ENCODE peak calls at places on chromosomes 1 and 21, in six cellular contexts. One of them, this sample, is unnamed.

GRCh38 chr21:37917612-37918011 is 1.4 kb upstream of the KCNJ6 start:
- DNase-seq in fibroblast of lung: peak
- DNase-seq in mucosa of descending colon: no peak
- DNase-seq in NB4: no peak
- DNase-seq in fibroblast of mammary gland: peak
- DNase-seq in IMR-90: peak
- DNase-seq in this sample: no peak

GRCh38 chr1:203408485-203409229 is 57.7 kb upstream of the FMOD start:
- DNase-seq in fibroblast of lung: peak
- DNase-seq in mucosa of descending colon: peak
- DNase-seq in NB4: no peak
- DNase-seq in fibroblast of mammary gland: peak
- DNase-seq in IMR-90: peak
- DNase-seq in this sample: no peak

GRCh38 chr1:190172636-190173410 is 304.8 kb downstream of the BRINP3 start:
- DNase-seq in fibroblast of lung: peak
- DNase-seq in mucosa of descending colon: no peak
- DNase-seq in NB4: no peak
- DNase-seq in fibroblast of mammary gland: no peak
- DNase-seq in IMR-90: peak
- DNase-seq in this sample: no peak

GRCh38 chr1:33143698-33144097 is 38.1 kb downstream of the TRIM62 start:
- DNase-seq in fibroblast of lung: peak
- DNase-seq in mucosa of descending colon: no peak
- DNase-seq in NB4: peak
- DNase-seq in fibroblast of mammary gland: peak
- DNase-seq in IMR-90: peak
- DNase-seq in this sample: no peak

GRCh38 chr1:12275370-12275769 is 45.5 kb downstream of the VPS13D start:
- DNase-seq in fibroblast of lung: no peak
- DNase-seq in mucosa of descending colon: peak
- DNase-seq in NB4: peak
- DNase-seq in fibroblast of mammary gland: peak
- DNase-seq in IMR-90: no peak
- DNase-seq in this sample: no peak

GRCh38 chr1:1924378-1924777 is 5.3 kb upstream of the TMEM52 start:
- DNase-seq in fibroblast of lung: no peak
- DNase-seq in mucosa of descending colon: no peak
- DNase-seq in NB4: no peak
- DNase-seq in fibroblast of mammary gland: no peak
- DNase-seq in IMR-90: no peak
- DNase-seq in this sample: no peak

GRCh38 chr1:198340139-198340538 is 183.3 kb downstream of the NEK7 start:
- DNase-seq in fibroblast of lung: no peak
- DNase-seq in mucosa of descending colon: no peak
- DNase-seq in NB4: peak
- DNase-seq in fibroblast of mammary gland: no peak
- DNase-seq in IMR-90: no peak
- DNase-seq in this sample: no peak

GRCh38 chr21:27346041-27346448 is 379.2 kb upstream of the ADAMTS5 start:
- DNase-seq in fibroblast of lung: peak
- DNase-seq in mucosa of descending colon: no peak
- DNase-seq in NB4: no peak
- DNase-seq in fibroblast of mammary gland: peak
- DNase-seq in IMR-90: peak
- DNase-seq in this sample: no peak

GRCh38 chr1:54460861-54461382 is 54.7 kb upstream of the SSBP3 start:
- DNase-seq in fibroblast of lung: no peak
- DNase-seq in mucosa of descending colon: no peak
- DNase-seq in NB4: peak
- DNase-seq in fibroblast of mammary gland: no peak
- DNase-seq in IMR-90: no peak
- DNase-seq in this sample: no peak

GRCh38 chr1:198888379-198888778 is 249.5 kb downstream of the PTPRC start:
- DNase-seq in fibroblast of lung: peak
- DNase-seq in mucosa of descending colon: no peak
- DNase-seq in NB4: no peak
- DNase-seq in fibroblast of mammary gland: no peak
- DNase-seq in IMR-90: no peak
- DNase-seq in this sample: no peak

GRCh38 chr21:33036430-33037162 is 10.9 kb downstream of the OLIG2 start:
- DNase-seq in fibroblast of lung: peak
- DNase-seq in mucosa of descending colon: no peak
- DNase-seq in NB4: peak
- DNase-seq in fibroblast of mammary gland: peak
- DNase-seq in IMR-90: peak
- DNase-seq in this sample: no peak

GRCh38 chr1:77513839-77514763 is 168.4 kb downstream of the ZZZ3 start:
- DNase-seq in fibroblast of lung: peak
- DNase-seq in mucosa of descending colon: no peak
- DNase-seq in NB4: no peak
- DNase-seq in fibroblast of mammary gland: peak
- DNase-seq in IMR-90: peak
- DNase-seq in this sample: no peak

GRCh38 chr1:19484793-19485361 is 462 bp downstream of the CAPZB start:
- DNase-seq in fibroblast of lung: no peak
- DNase-seq in mucosa of descending colon: no peak
- DNase-seq in NB4: peak
- DNase-seq in fibroblast of mammary gland: no peak
- DNase-seq in IMR-90: no peak
- DNase-seq in this sample: no peak
- TF ChIP-seq CTCF in fibroblast of lung: no peak
- TF ChIP-seq CTCF in mucosa of descending colon: no peak
- TF ChIP-seq CTCF in NB4: no peak
- TF ChIP-seq CTCF in fibroblast of mammary gland: no peak
- TF ChIP-seq CTCF in IMR-90: no peak
- TF ChIP-seq CTCF in this sample: no peak

GRCh38 chr1:209743145-209743482 is 12.7 kb upstream of the TRAF3IP3 start:
- DNase-seq in fibroblast of lung: peak
- DNase-seq in mucosa of descending colon: no peak
- DNase-seq in NB4: no peak
- DNase-seq in fibroblast of mammary gland: peak
- DNase-seq in IMR-90: peak
- DNase-seq in this sample: no peak

GRCh38 chr1:209747580-209748262 is 8.1 kb upstream of the TRAF3IP3 start:
- DNase-seq in fibroblast of lung: peak
- DNase-seq in mucosa of descending colon: peak
- DNase-seq in NB4: peak
- DNase-seq in fibroblast of mammary gland: peak
- DNase-seq in IMR-90: peak
- DNase-seq in this sample: peak

GRCh38 chr1:209748620-209749019 is 7.2 kb upstream of the TRAF3IP3 start:
- DNase-seq in fibroblast of lung: no peak
- DNase-seq in mucosa of descending colon: no peak
- DNase-seq in NB4: peak
- DNase-seq in fibroblast of mammary gland: no peak
- DNase-seq in IMR-90: no peak
- DNase-seq in this sample: no peak

GRCh38 chr1:209749660-209750059 is 6.2 kb upstream of the TRAF3IP3 start:
- DNase-seq in fibroblast of lung: no peak
- DNase-seq in mucosa of descending colon: no peak
- DNase-seq in NB4: no peak
- DNase-seq in fibroblast of mammary gland: no peak
- DNase-seq in IMR-90: no peak
- DNase-seq in this sample: no peak

GRCh38 chr1:209746469-209747269 is 9.2 kb upstream of the TRAF3IP3 start:
- DNase-seq in fibroblast of lung: no peak
- DNase-seq in mucosa of descending colon: no peak
- DNase-seq in NB4: no peak
- DNase-seq in fibroblast of mammary gland: peak
- DNase-seq in IMR-90: no peak
- DNase-seq in this sample: peak
- H3K4me3 ChIP-seq in fibroblast of lung: no peak
- H3K4me3 ChIP-seq in mucosa of descending colon: no peak
- H3K4me3 ChIP-seq in NB4: no peak
- H3K4me3 ChIP-seq in fibroblast of mammary gland: no peak
- H3K4me3 ChIP-seq in IMR-90: no peak
- H3K4me3 ChIP-seq in this sample: no peak

DNA sequence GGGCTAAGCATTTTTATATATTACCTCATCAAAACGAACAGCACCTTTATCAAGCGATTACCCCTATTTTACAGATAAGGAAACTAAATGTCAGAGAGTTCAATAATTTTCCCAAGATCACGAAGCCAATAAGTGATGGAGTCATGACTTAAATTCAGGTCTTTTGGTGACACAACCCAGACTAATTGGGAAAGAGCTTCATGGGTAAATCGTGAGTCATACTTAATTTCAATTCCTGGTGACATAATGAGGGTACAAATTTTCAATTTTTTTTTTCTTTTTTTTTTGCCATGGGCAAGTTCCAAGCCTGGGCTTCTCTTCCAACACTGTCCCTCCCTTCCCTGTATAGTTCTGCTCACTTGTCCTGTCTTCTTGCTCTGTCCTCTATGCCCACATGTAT is 30.1 kb upstream of the IL10 start:
- DNase-seq in fibroblast of lung: no peak
- DNase-seq in mucosa of descending colon: no peak
- DNase-seq in NB4: peak
- DNase-seq in fibroblast of mammary gland: peak
- DNase-seq in IMR-90: no peak
- DNase-seq in this sample: no peak
- TF ChIP-seq CTCF in fibroblast of lung: no peak
- TF ChIP-seq CTCF in mucosa of descending colon: no peak
- TF ChIP-seq CTCF in NB4: no peak
- TF ChIP-seq CTCF in fibroblast of mammary gland: no peak
- TF ChIP-seq CTCF in IMR-90: no peak
- TF ChIP-seq CTCF in this sample: no peak

GRCh38 chr1:177172331-177172730 is 1.6 kb downstream of the BRINP2 start:
- DNase-seq in fibroblast of lung: no peak
- DNase-seq in mucosa of descending colon: no peak
- DNase-seq in NB4: no peak
- DNase-seq in fibroblast of mammary gland: no peak
- DNase-seq in IMR-90: no peak
- DNase-seq in this sample: no peak
- H3K4me3 ChIP-seq in fibroblast of lung: no peak
- H3K4me3 ChIP-seq in mucosa of descending colon: no peak
- H3K4me3 ChIP-seq in NB4: no peak
- H3K4me3 ChIP-seq in fibroblast of mammary gland: no peak
- H3K4me3 ChIP-seq in IMR-90: no peak
- H3K4me3 ChIP-seq in this sample: no peak